ENCODE peak calls at places on chromosomes 6 and 20, in seven cellular contexts. N is NCI-H187 treated with DMSO at 0.1 percent for 48 hours; L is effector CD4-positive, alpha-beta T cell; K is pancreas; V is amniotic epithelial cell; P is ureter; Q is OCI-LY7. W is an unnamed sample.

GRCh38 chr6:112485813-112486212 is 138.7 kb downstream of the RFPL4B start:
- DNase-seq in N (no peak), L (no peak), K (no peak), V (no peak), P (no peak), Q (no peak), W (no peak)

GRCh38 chr20:59741073-59741472 is 136.7 kb downstream of the PHACTR3 start:
- DNase-seq in N (no peak), L (no peak), K (no peak), V (no peak), P (no peak), Q (no peak), W (no peak)

GRCh38 chr6:48535569-48535968 is 424.6 kb upstream of the PTCHD4 start:
- DNase-seq in N (no peak), L (no peak), K (no peak), V (peak), P (no peak), Q (no peak), W (peak)

GRCh38 chr6:149815788-149816187 is 48.4 kb downstream of the LRP11 start:
- DNase-seq in N (no peak), L (no peak), K (no peak), V (no peak), P (no peak), Q (no peak), W (no peak)

GRCh38 chr20:14288341-14289330 is 48.8 kb downstream of the FLRT3 start:
- DNase-seq in N (no peak), L (no peak), K (no peak), V (peak), P (no peak), Q (no peak), W (no peak)

GRCh38 chr6:43990627-43991619 is 136.3 kb downstream of the MRPL14 start:
- DNase-seq in N (no peak), L (no peak), K (peak), V (peak), P (no peak), Q (no peak), W (peak)

GRCh38 chr6:139977887-139978332 is 603.5 kb upstream of the CITED2 start:
- DNase-seq in N (no peak), L (no peak), K (peak), V (peak), P (no peak), Q (no peak), W (no peak)

GRCh38 chr6:86474081-86474480 is 463.2 kb upstream of the HTR1E start:
- DNase-seq in N (no peak), L (no peak), K (no peak), V (no peak), P (no peak), Q (no peak), W (no peak)

GRCh38 chr6:90383212-90383611 is 86.6 kb upstream of the BACH2 start:
- DNase-seq in N (no peak), L (no peak), K (no peak), V (no peak), P (no peak), Q (peak), W (peak)

GRCh38 chr6:90284745-90285481 is 11.7 kb downstream of the BACH2 start:
- DNase-seq in N (no peak), L (no peak), K (no peak), V (peak), P (no peak), Q (no peak), W (peak)

GRCh38 chr6:150418825-150419594 is 50.2 kb downstream of the IYD start:
- DNase-seq in N (no peak), L (peak), K (peak), V (peak), P (peak), Q (peak), W (peak)

GRCh38 chr6:116840091-116840490 is 11.2 kb upstream of the GPRC6A start:
- DNase-seq in N (no peak), L (no peak), K (no peak), V (peak), P (no peak), Q (no peak), W (no peak)

GRCh38 chr6:161162722-161163121 is 111.1 kb downstream of the AGPAT4 start:
- DNase-seq in N (no peak), L (no peak), K (no peak), V (no peak), P (no peak), Q (no peak), W (no peak)

GRCh38 chr6:168330403-168330802 is 10.8 kb upstream of the DACT2 start:
- DNase-seq in N (no peak), L (no peak), K (no peak), V (no peak), P (no peak), Q (no peak), W (no peak)

GRCh38 chr6:35292494-35292893 is 5.1 kb upstream of the DEF6 start:
- DNase-seq in N (peak), L (no peak), K (no peak), V (no peak), P (no peak), Q (peak), W (no peak)

GRCh38 chr6:12288844-12289654 is 1.1 kb upstream of the EDN1 start:
- DNase-seq in N (peak), L (peak), K (peak), V (peak), P (peak), Q (peak), W (peak)

GRCh38 chr20:57474816-57475215 is 50.1 kb downstream of the CTCFL start:
- DNase-seq in N (no peak), L (no peak), K (no peak), V (no peak), P (no peak), Q (peak), W (no peak)

GRCh38 chr20:62226707-62227590 is 6.9 kb upstream of the HRH3 start:
- DNase-seq in N (no peak), L (no peak), K (no peak), V (no peak), P (no peak), Q (no peak), W (no peak)

GRCh38 chr6:69044534-69044933 is 409.5 kb downstream of the ADGRB3 start:
- DNase-seq in N (no peak), L (no peak), K (no peak), V (no peak), P (no peak), Q (no peak), W (no peak)

GRCh38 chr6:127302728-127303675 is 36.3 kb downstream of the RNF146 start:
- DNase-seq in N (no peak), L (peak), K (peak), V (peak), P (peak), Q (peak), W (peak)

GRCh38 chr6:163260911-163261310 is 153.6 kb upstream of the QKI start:
- DNase-seq in N (no peak), L (no peak), K (no peak), V (no peak), P (no peak), Q (no peak), W (no peak)

GRCh38 chr20:31987744-31988143 is 19.8 kb downstream of the XKR7 start:
- DNase-seq in N (no peak), L (no peak), K (no peak), V (no peak), P (no peak), Q (no peak), W (no peak)

GRCh38 chr20:63501818-63502670 is 3.2 kb upstream of the EEF1A2 start:
- DNase-seq in N (peak), L (no peak), K (no peak), V (no peak), P (no peak), Q (peak), W (no peak)

GRCh38 chr6:49406241-49406970 is 56.6 kb downstream of the MMUT start:
- DNase-seq in N (no peak), L (no peak), K (no peak), V (peak), P (no peak), Q (no peak), W (no peak)

GRCh38 chr20:63587781-63588591 is 13.9 kb upstream of the HELZ2 start:
- DNase-seq in N (no peak), L (no peak), K (no peak), V (no peak), P (no peak), Q (no peak), W (no peak)

GRCh38 chr20:3239026-3239866 is at the start of gene SLC4A11:
- DNase-seq in N (no peak), L (no peak), K (peak), V (peak), P (peak), Q (peak), W (peak)

GRCh38 chr6:120147218-120147871 is 797.8 kb upstream of the MAN1A1 start:
- DNase-seq in N (no peak), L (no peak), K (no peak), V (no peak), P (no peak), Q (peak), W (peak)

GRCh38 chr6:50821431-50822077 is 2.9 kb downstream of the TFAP2B start:
- DNase-seq in N (no peak), L (no peak), K (no peak), V (no peak), P (no peak), Q (no peak), W (no peak)

GRCh38 chr6:139508576-139508975 is 134.1 kb upstream of the CITED2 start:
- DNase-seq in N (no peak), L (no peak), K (no peak), V (no peak), P (no peak), Q (no peak), W (no peak)

GRCh38 chr20:25867776-25868649 is 171.4 kb upstream of the ZNF337 start:
- DNase-seq in N (peak), L (no peak), K (peak), V (peak), P (peak), Q (no peak), W (no peak)

GRCh38 chr20:33689493-33689892 is 3.3 kb upstream of the E2F1 start:
- DNase-seq in N (no peak), L (no peak), K (no peak), V (no peak), P (no peak), Q (no peak), W (no peak)

GRCh38 chr6:26211963-26212362 is 124.7 kb downstream of the HFE start:
- DNase-seq in N (no peak), L (no peak), K (no peak), V (no peak), P (no peak), Q (peak), W (no peak)

GRCh38 chr6:14924126-14925024 is 321.5 kb upstream of the JARID2 start:
- DNase-seq in N (peak), L (no peak), K (no peak), V (no peak), P (no peak), Q (no peak), W (no peak)

GRCh38 chr6:157985378-157986155 is 3.9 kb downstream of the SYNJ2 start:
- DNase-seq in N (no peak), L (no peak), K (no peak), V (no peak), P (no peak), Q (no peak), W (no peak)

GRCh38 chr6:158531970-158532369 is 27.9 kb upstream of the TMEM181 start:
- DNase-seq in N (no peak), L (no peak), K (no peak), V (no peak), P (no peak), Q (no peak), W (no peak)